ENCODE peak calls at places on chromosomes 6 and 20, in nine cellular contexts. D is ACHN; V is AG09319; I is PC-9; T is activated T-cell treated with anti-CD3 and anti-CD28 coated beads for 24 hours; C is fibroblast of pulmonary artery; K is AG08396; S is stimulated activated CD4-positive, alpha-beta T cell treated with anti-CD3 and anti-CD28 coated beads, Interleukin-4, amount 100 ng/mL, for 1 hour; A is GM13977. B is an unnamed sample.

GRCh38 chr20:37200376-37200775 is 21.0 kb upstream of the MROH8 start:
- DNase-seq in D (no peak), V (no peak), I (no peak), T (no peak), C (no peak), K (no peak), S (no peak), A (no peak), B (no peak)

GRCh38 chr6:14110001-14110818 is 7.4 kb upstream of the CD83 start:
- DNase-seq in D (no peak), V (no peak), I (no peak), T (no peak), C (no peak), K (no peak), S (peak), A (no peak), B (no peak)

GRCh38 chr20:57772349-57772964 is 62.6 kb upstream of the PMEPA1 start:
- DNase-seq in D (peak), V (peak), I (peak), T (no peak), C (peak), K (peak), S (peak), A (no peak), B (peak)

GRCh38 chr6:149863596-149863845 is 638 bp downstream of the LRP11 start:
- DNase-seq in D (no peak), V (no peak), I (no peak), T (peak), C (no peak), K (no peak), S (peak), A (no peak), B (no peak)

GRCh38 chr6:19368511-19368910 is 468.7 kb upstream of the ID4 start:
- DNase-seq in D (no peak), V (peak), I (peak), T (no peak), C (peak), K (no peak), S (no peak), A (no peak), B (peak)

GRCh38 chr6:43338243-43338642 is 29.6 kb upstream of the CRIP3 start:
- DNase-seq in D (no peak), V (no peak), I (no peak), T (no peak), C (no peak), K (no peak), S (no peak), A (peak), B (no peak)

GRCh38 chr6:134510920-134511319 is 193.0 kb upstream of the SGK1 start:
- DNase-seq in D (no peak), V (no peak), I (no peak), T (no peak), C (no peak), K (no peak), S (no peak), A (no peak), B (no peak)

GRCh38 chr6:137112067-137112355 is 61.4 kb downstream of the IL22RA2 start:
- DNase-seq in D (peak), V (peak), I (no peak), T (no peak), C (peak), K (no peak), S (no peak), A (no peak), B (peak)

GRCh38 chr20:19786311-19786710 is 28.3 kb downstream of the RIN2 start:
- DNase-seq in D (peak), V (peak), I (peak), T (no peak), C (peak), K (peak), S (no peak), A (no peak), B (peak)

GRCh38 chr6:33746651-33747100 is at the start of gene IP6K3:
- DNase-seq in D (no peak), V (no peak), I (no peak), T (no peak), C (no peak), K (peak), S (no peak), A (no peak), B (no peak)

GRCh38 chr6:36765943-36766648 is 68.5 kb downstream of the RAB44 start:
- DNase-seq in D (peak), V (peak), I (peak), T (peak), C (peak), K (peak), S (peak), A (peak), B (peak)

GRCh38 chr6:34104186-34104585 is 41.7 kb downstream of the GRM4 start:
- DNase-seq in D (no peak), V (no peak), I (no peak), T (no peak), C (no peak), K (no peak), S (no peak), A (no peak), B (no peak)

GRCh38 chr6:161832622-161833021 is 558.8 kb upstream of the AGPAT4 start:
- DNase-seq in D (no peak), V (no peak), I (no peak), T (no peak), C (no peak), K (no peak), S (no peak), A (no peak), B (no peak)

GRCh38 chr6:27297857-27298730 is 14.0 kb downstream of the POM121L2 start:
- DNase-seq in D (peak), V (no peak), I (peak), T (no peak), C (peak), K (peak), S (no peak), A (no peak), B (peak)

B was measured in fibroblast of the aortic adventitia.